ENCODE peak calls at places on chromosomes 3 and 15, in eight cellular contexts. G is kidney glomerular epithelial cell, A is HFF-Myc, Q is Kasumi-1, B is GM03348, R is anterior cingulate cortex, F is NCI-H1694 treated with DMSO at 0.1 percent for 48 hours, C is HL-60. P is an unnamed sample.

GRCh38 chr3:13123266-13123665 is 50.0 kb upstream of the IQSEC1 start:
- DNase-seq in Q (no peak), R (no peak), B (no peak), C (no peak), A (no peak), F (no peak), G (no peak), P (no peak)

GRCh38 chr15:62392411-62392810 is 227.3 kb upstream of the C2CD4B start:
- DNase-seq in A (no peak), Q (no peak), F (no peak), B (peak; percentile 34), C (no peak), G (no peak), R (peak; percentile 0), P (peak; percentile 2)

GRCh38 chr3:17407576-17407975 is 334.9 kb downstream of the TBC1D5 start:
- DNase-seq in A (no peak), F (no peak), G (no peak), C (no peak), B (peak; percentile 29), Q (no peak), R (no peak), P (no peak)

GRCh38 chr3:197734667-197735318 is 1.9 kb downstream of the RUBCN start:
- DNase-seq in R (no peak), B (no peak), A (no peak), Q (peak; percentile 62), G (no peak), F (no peak), C (no peak), P (no peak)

GRCh38 chr15:49040151-49040550 is 6.1 kb downstream of the SECISBP2L start:
- DNase-seq in F (no peak), R (no peak), Q (no peak), A (no peak), C (no peak), G (no peak), B (no peak), P (no peak)

GRCh38 chr15:68542771-68543544 is 35.8 kb upstream of the CORO2B start:
- DNase-seq in A (no peak), Q (no peak), C (no peak), R (no peak), F (no peak), B (peak; percentile 91), G (peak; percentile 89), P (peak; percentile 65)

GRCh38 chr3:109685084-109686079 is 348.0 kb upstream of the DPPA4 start:
- DNase-seq in F (no peak), R (no peak), G (peak; percentile 96), C (no peak), Q (no peak), B (peak; percentile 86), A (peak; percentile 98), P (no peak)

GRCh38 chr3:177835008-177835407 is 637.7 kb upstream of the TBL1XR1 start:
- DNase-seq in G (peak; percentile 83), A (peak; percentile 96), C (no peak), Q (peak; percentile 79), R (no peak), F (no peak), B (peak; percentile 64), P (no peak)

GRCh38 chr3:134251731-134252391 is 1.2 kb upstream of the RYK start:
- DNase-seq in G (no peak), A (no peak), B (no peak), F (no peak), Q (no peak), C (no peak), R (no peak), P (no peak)

GRCh38 chr3:186035277-186035676 is 73.6 kb downstream of the ETV5 start:
- DNase-seq in R (no peak), C (peak; percentile 43), F (no peak), Q (peak; percentile 21), G (no peak), B (no peak), A (no peak), P (no peak)

GRCh38 chr3:124676236-124676635 is 54.0 kb upstream of the UMPS start:
- DNase-seq in A (no peak), F (no peak), R (no peak), G (no peak), B (peak; percentile 66), C (no peak), Q (no peak), P (no peak)

GRCh38 chr3:632571-633170 is 436.1 kb downstream of the CHL1 start:
- DNase-seq in F (peak; percentile 25), C (peak; percentile 35), A (peak; percentile 9), R (peak; percentile 66), G (peak; percentile 58), Q (peak; percentile 75), B (peak; percentile 1), P (peak; percentile 91)

GRCh38 chr3:38647217-38647970 is 2.1 kb downstream of the SCN5A start:
- DNase-seq in B (no peak), G (no peak), R (no peak), F (no peak), A (no peak), C (no peak), Q (no peak), P (no peak)

GRCh38 chr15:84112025-84112424 is 123.5 kb upstream of the GOLGA6L4 start:
- DNase-seq in B (no peak), G (no peak), C (no peak), A (no peak), Q (no peak), F (no peak), R (no peak), P (no peak)

GRCh38 chr3:66383023-66383422 is 117.8 kb downstream of the LRIG1 start:
- DNase-seq in Q (no peak), G (no peak), A (no peak), C (no peak), F (no peak), B (no peak), R (no peak), P (no peak)

GRCh38 chr3:173988912-173989311 is 591.4 kb downstream of the NLGN1 start:
- DNase-seq in F (no peak), C (no peak), B (no peak), R (no peak), G (no peak), Q (no peak), A (no peak), P (no peak)

GRCh38 chr3:108022316-108023150 is 68.3 kb downstream of the CD47 start:
- DNase-seq in A (no peak), R (no peak), B (no peak), Q (no peak), C (no peak), F (no peak), G (peak; percentile 65), P (no peak)

GRCh38 chr15:97566957-97567356 is 393.5 kb upstream of the ARRDC4 start:
- DNase-seq in B (no peak), A (no peak), R (no peak), C (no peak), F (no peak), G (peak; percentile 10), Q (no peak), P (no peak)

GRCh38 chr15:94324117-94324826 is 92.9 kb downstream of the MCTP2 start:
- DNase-seq in R (peak; percentile 14), Q (peak; percentile 88), G (peak; percentile 37), A (peak; percentile 30), B (peak; percentile 76), C (peak; percentile 34), F (peak; percentile 37), P (peak; percentile 49)

GRCh38 chr3:122668930-122669730 is 11.5 kb upstream of the PARP14 start:
- DNase-seq in G (peak; percentile 49), Q (no peak), R (no peak), C (no peak), A (peak; percentile 68), B (peak; percentile 52), F (no peak), P (no peak)

GRCh38 chr3:192514754-192515660 is 212.3 kb downstream of the FGF12 start:
- DNase-seq in G (no peak), C (no peak), B (peak; percentile 30), Q (no peak), F (no peak), A (no peak), R (no peak), P (peak; percentile 25)

GRCh38 chr15:80695099-80695910 is at the start of gene ABHD17C:
- DNase-seq in G (peak; percentile 12), Q (peak; percentile 27), R (no peak), F (peak; percentile 2), A (no peak), C (peak; percentile 28), B (peak; percentile 95), P (peak; percentile 34)

GRCh38 chr3:124592658-124593441 is 137.4 kb upstream of the UMPS start:
- DNase-seq in G (no peak), B (no peak), C (no peak), Q (no peak), R (no peak), A (no peak), F (no peak), P (no peak)

GRCh38 chr3:108031893-108032292 is 58.9 kb downstream of the CD47 start:
- DNase-seq in G (no peak), F (no peak), C (no peak), R (no peak), A (no peak), Q (no peak), B (no peak), P (no peak)

GRCh38 chr3:124745092-124745491 is 14.8 kb downstream of the UMPS start:
- DNase-seq in R (no peak), A (no peak), C (no peak), B (no peak), G (no peak), Q (no peak), F (no peak), P (no peak)

GRCh38 chr3:114221165-114221880 is 16.1 kb downstream of the ZNF80 start:
- DNase-seq in Q (no peak), R (no peak), C (no peak), A (no peak), F (no peak), B (no peak), G (no peak), P (no peak)

GRCh38 chr3:190432216-190432615 is 17.5 kb downstream of the TMEM207 start:
- DNase-seq in F (no peak), B (peak; percentile 17), R (no peak), Q (no peak), G (no peak), A (no peak), C (no peak), P (no peak)

GRCh38 chr15:78390823-78391222 is 47.2 kb upstream of the IREB2 start:
- DNase-seq in C (no peak), B (peak; percentile 23), F (no peak), Q (no peak), R (no peak), G (no peak), A (peak; percentile 68), P (no peak)

GRCh38 chr15:68640791-68641331 is 62.1 kb downstream of the CORO2B start:
- DNase-seq in B (no peak), F (peak; percentile 56), R (no peak), A (no peak), G (no peak), C (no peak), Q (no peak), P (peak; percentile 50)

GRCh38 chr3:182212479-182213076 is 500.9 kb downstream of the SOX2 start:
- DNase-seq in Q (no peak), G (peak; percentile 87), B (no peak), R (no peak), A (peak; percentile 27), C (no peak), F (peak; percentile 83), P (no peak)

GRCh38 chr3:39811561-39811960 is 2.2 kb downstream of the MYRIP start:
- DNase-seq in C (no peak), B (no peak), G (no peak), A (no peak), Q (no peak), F (no peak), R (no peak), P (peak; percentile 56)

GRCh38 chr3:186613637-186614265 is 891 bp downstream of the AHSG start:
- DNase-seq in B (no peak), A (no peak), C (no peak), R (no peak), F (no peak), G (no peak), Q (no peak), P (no peak)

GRCh38 chr3:46293035-46293724 is 50.9 kb downstream of the CCR3 start:
- DNase-seq in C (no peak), A (no peak), B (no peak), R (no peak), F (no peak), Q (no peak), G (no peak), P (no peak)

P was measured in cerebellar cortex.